ENCODE peak calls at places on chromosomes 4 and X, in four cellular contexts. U, Y, V and H are unnamed samples.

GRCh38 chr4:147078875-147079658 is 133.4 kb upstream of the TTC29 start:
- DNase-seq in U (peak), Y (no peak), V (no peak), H (no peak)

GRCh38 chrX:64206556-64207162 is 1.2 kb upstream of the AMER1 start:
- DNase-seq in Y (no peak), V (no peak), U (peak), H (no peak)

GRCh38 chr4:39814403-39815185 is 116.7 kb downstream of the UBE2K start:
- DNase-seq in Y (no peak), U (no peak), V (no peak), H (no peak)

GRCh38 chr4:165915215-165915614 is 42.2 kb downstream of the TLL1 start:
- DNase-seq in Y (no peak), U (no peak), V (no peak), H (no peak)

GRCh38 chr4:177442623-177443155 is 452 bp upstream of the AGA start:
- DNase-seq in V (peak), U (no peak), Y (no peak), H (peak)

GRCh38 chr4:89897867-89898266 is 3.2 kb downstream of the MMRN1 start:
- DNase-seq in Y (no peak), V (no peak), U (no peak), H (no peak)

GRCh38 chrX:49995795-49996455 is 73.5 kb downstream of the CLCN5 start:
- DNase-seq in U (no peak), Y (no peak), V (no peak), H (no peak)

GRCh38 chr4:188714907-188715306 is 575.7 kb downstream of the TRIML1 start:
- DNase-seq in Y (no peak), V (no peak), U (no peak), H (no peak)

GRCh38 chrX:23699636-23700194 is 32.4 kb downstream of the PRDX4 start:
- DNase-seq in Y (no peak), V (no peak), U (no peak), H (peak)

GRCh38 chr4:48943387-48943786 is 36.8 kb upstream of the OCIAD2 start:
- DNase-seq in V (peak), U (no peak), Y (no peak), H (no peak)

GRCh38 chrX:107675365-107675654 is 47.0 kb downstream of the PRPS1 start:
- DNase-seq in Y (no peak), V (no peak), U (no peak), H (no peak)

GRCh38 chrX:129606918-129607317 is 47.8 kb downstream of the APLN start:
- DNase-seq in U (no peak), Y (peak), V (peak), H (peak)

GRCh38 chrX:129678176-129678880 is 23.6 kb upstream of the APLN start:
- DNase-seq in Y (no peak), U (peak), V (peak), H (no peak)

GRCh38 chrX:96576358-96576757 is 108.3 kb upstream of the DIAPH2 start:
- DNase-seq in Y (no peak), V (no peak), U (no peak), H (no peak)

GRCh38 chrX:17706676-17707075 is 30.6 kb upstream of the SCML1 start:
- DNase-seq in U (no peak), Y (no peak), V (no peak), H (no peak)